ENCODE peak calls at places on chromosomes 5 and 9, in four cellular contexts. X is fibroblast of the aortic adventitia, A is dorsolateral prefrontal cortex, T is SK-N-SH. C is an unnamed sample.

GRCh38 chr9:126661521-126662251 is 48.0 kb downstream of the LMX1B start:
- DNase-seq in X (no peak), A (no peak), T (no peak), C (no peak)

GRCh38 chr5:16057277-16057676 is 122.3 kb downstream of the MARCHF11 start:
- DNase-seq in X (no peak), A (no peak), T (no peak), C (no peak)

GRCh38 chr5:106331415-106331814 is 1339.3 kb downstream of the EFNA5 start:
- DNase-seq in X (peak), A (no peak), T (no peak), C (no peak)

GRCh38 chr9:126156898-126157297 is 169.7 kb upstream of the MVB12B start:
- DNase-seq in X (no peak), A (no peak), T (no peak), C (no peak)

GRCh38 chr5:1003296-1003937 is 5.2 kb upstream of the NKD2 start:
- DNase-seq in X (no peak), A (peak), T (no peak), C (no peak)

GRCh38 chr5:123438244-123438643 is 15.0 kb upstream of the CEP120 start:
- DNase-seq in X (no peak), A (no peak), T (no peak), C (no peak)

GRCh38 chr5:155264809-155265208 is 251.3 kb downstream of the KIF4B start:
- DNase-seq in X (no peak), A (no peak), T (no peak), C (no peak)

GRCh38 chr9:124657526-124657925 is 113.6 kb downstream of the NR6A1 start:
- DNase-seq in X (no peak), A (no peak), T (no peak), C (no peak)

GRCh38 chr9:88739373-88739772 is 204.4 kb downstream of the NXNL2 start:
- DNase-seq in X (no peak), A (no peak), T (peak), C (no peak)

GRCh38 chr5:142600611-142601360 is 85.1 kb downstream of the FGF1 start:
- DNase-seq in X (peak), A (no peak), T (no peak), C (no peak)

GRCh38 chr5:126852104-126852531 is 75.2 kb downstream of the LMNB1 start:
- DNase-seq in X (peak), A (no peak), T (no peak), C (peak)

DNA sequence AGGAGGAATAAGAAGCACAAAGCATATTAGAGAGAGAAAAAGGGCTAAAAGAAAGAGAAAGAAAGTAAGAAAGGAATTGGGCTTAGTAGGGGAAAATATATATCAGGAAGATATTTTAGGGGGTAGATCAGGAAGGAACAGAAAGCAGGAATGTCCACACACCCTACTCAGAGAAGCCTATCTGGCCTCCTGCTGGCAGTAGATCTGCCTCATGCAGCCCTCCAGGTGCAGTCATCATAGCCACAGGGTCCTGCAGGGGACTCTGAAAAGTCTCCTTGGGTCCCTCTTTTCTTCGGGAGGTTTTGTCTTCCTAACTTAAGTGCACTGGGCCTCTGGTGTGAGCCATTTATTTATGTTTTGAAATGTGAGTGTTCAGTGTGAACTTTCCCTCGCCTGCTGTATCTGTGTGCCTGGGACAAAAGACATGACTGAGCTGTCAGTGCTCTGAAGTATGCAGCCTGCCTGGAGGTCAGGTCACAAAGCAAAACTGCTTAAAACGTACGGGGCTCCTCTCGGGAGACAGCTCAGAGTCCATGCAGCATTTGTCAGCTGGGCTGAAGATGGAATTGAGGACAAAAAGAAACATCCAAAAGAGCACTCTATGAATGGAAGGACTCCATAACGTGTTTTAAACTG is 151.5 kb upstream of the GDNF start:
- DNase-seq in X (no peak), A (no peak), T (no peak), C (no peak)
- H3K4me3 ChIP-seq in X (no peak), A (no peak), T (no peak), C (no peak)

GRCh38 chr5:100853582-100853981 is 49.5 kb downstream of the ST8SIA4 start:
- DNase-seq in X (no peak), A (no peak), T (no peak), C (no peak)
- H3K4me3 ChIP-seq in X (no peak), A (no peak), T (no peak), C (no peak)

GRCh38 chr9:2622361-2623045 is 916 bp downstream of the VLDLR start:
- DNase-seq in X (peak), A (no peak), T (peak), C (peak)

GRCh38 chr9:2620876-2621677 is 510 bp upstream of the VLDLR start:
- DNase-seq in X (peak), A (peak), T (peak), C (peak)

GRCh38 chr9:2623046-2623865 is 1.7 kb downstream of the VLDLR start:
- DNase-seq in X (peak), A (peak), T (peak), C (no peak)

GRCh38 chr9:2623866-2624682 is 2.5 kb downstream of the VLDLR start:
- DNase-seq in X (peak), A (no peak), T (no peak), C (no peak)

DNA sequence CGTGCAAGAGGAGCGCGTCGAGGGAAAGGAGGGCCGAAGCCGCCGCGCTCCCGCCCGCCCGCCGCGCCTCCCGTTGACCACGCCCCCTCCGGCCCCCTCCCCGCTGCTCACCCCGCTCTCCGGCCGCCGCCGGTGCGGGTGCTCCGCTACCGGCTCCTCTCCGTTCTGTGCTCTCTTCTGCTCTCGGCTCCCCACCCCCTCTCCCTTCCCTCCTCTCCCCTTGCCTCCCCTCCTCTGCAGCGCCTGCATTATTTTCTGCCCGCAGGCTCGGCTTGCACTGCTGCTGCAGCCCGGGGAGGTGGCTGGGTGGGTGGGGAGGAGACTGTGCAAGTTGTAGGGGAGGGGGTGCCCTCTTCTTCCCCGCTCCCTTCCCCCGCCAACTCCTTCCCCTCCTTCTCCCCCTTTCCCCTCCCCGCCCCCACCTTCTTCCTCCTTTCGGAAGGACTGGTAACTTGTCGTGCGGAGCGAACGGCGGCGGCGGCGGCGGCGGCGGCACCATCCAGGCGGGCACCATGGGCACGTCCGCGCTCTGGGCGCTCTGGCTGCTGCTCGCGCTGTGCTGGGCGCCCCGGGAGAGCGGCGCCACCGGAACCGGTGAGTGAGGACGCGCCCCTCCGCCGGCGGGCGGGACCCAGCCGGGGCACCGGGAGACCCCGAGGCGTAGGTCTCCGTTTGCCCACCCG is at the start of gene VLDLR:
- DNase-seq in X (peak), A (peak), T (peak), C (peak)
- H3K4me3 ChIP-seq in X (peak), A (peak), T (peak), C (peak)

GRCh38 chr9:38687389-38687842 is 32.5 kb downstream of the FAM240B start:
- DNase-seq in X (no peak), A (no peak), T (no peak), C (no peak)
- H3K4me3 ChIP-seq in X (no peak), A (no peak), T (no peak), C (no peak)

GRCh38 chr9:95116002-95116819 is 201.3 kb downstream of the FANCC start:
- DNase-seq in X (no peak), A (no peak), T (no peak), C (no peak)
- H3K4me3 ChIP-seq in X (no peak), A (no peak), T (no peak), C (no peak)

GRCh38 chr5:179895861-179896260 is 11.8 kb downstream of the TBC1D9B start:
- DNase-seq in X (no peak), A (no peak), T (no peak), C (no peak)
- H3K4me3 ChIP-seq in X (no peak), A (no peak), T (no peak), C (no peak)

GRCh38 chr5:134008257-134008749 is 3.5 kb upstream of the VDAC1 start:
- DNase-seq in X (peak), A (no peak), T (peak), C (no peak)
- H3K4me3 ChIP-seq in X (no peak), A (no peak), T (no peak), C (no peak)

GRCh38 chr5:180332051-180332517 is 21.1 kb downstream of the GFPT2 start:
- DNase-seq in X (peak), A (no peak), T (peak), C (no peak)
- H3K4me3 ChIP-seq in X (no peak), A (no peak), T (no peak), C (no peak)

GRCh38 chr9:29211003-29211584 is 1637.8 kb upstream of the C9orf72 start:
- DNase-seq in X (no peak), A (no peak), T (peak), C (no peak)
- H3K4me3 ChIP-seq in X (no peak), A (peak), T (peak), C (no peak)

DNA sequence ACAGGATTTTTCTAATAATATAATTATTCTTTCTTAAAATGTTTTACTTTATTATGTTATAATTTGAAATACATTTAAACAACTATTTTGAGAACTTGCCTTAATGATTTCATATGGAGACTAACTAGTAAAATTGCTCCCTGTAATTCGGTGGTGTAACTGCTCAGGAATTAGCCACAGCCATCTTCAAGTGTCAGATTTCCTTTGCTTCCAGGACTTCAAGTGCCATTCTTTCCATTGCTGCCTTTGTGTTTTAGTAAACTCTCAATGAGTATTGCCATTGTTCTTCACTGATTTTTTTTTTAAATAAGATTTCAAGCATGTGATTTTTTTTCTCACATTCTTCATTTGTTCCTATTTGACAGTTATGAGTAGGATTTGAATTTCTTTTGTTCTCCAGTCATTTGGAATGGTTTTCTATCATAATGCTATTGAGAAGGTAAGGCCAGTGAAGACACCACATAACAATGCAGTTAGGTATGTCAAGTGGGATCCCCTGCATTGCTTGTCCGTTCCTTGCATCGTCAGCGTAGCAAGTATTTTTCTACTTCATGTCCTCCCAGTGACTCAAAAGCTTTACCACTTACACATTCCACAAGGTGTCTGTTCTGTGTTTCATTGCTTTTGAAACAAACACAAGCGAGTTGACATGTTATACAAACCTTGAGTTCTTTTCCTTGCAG is 83.7 kb downstream of the LNPEP start:
- DNase-seq in X (peak), A (no peak), T (no peak), C (no peak)
- H3K4me3 ChIP-seq in X (no peak), A (no peak), T (no peak), C (no peak)